ENCODE peak calls at places on chromosomes 1 and 21, in six cellular contexts. C is mesothelial cell of epicardium, G is A549, Y is fibroblast of lung, A is GM23248, M is HFF-Myc. P is an unnamed sample.

GRCh38 chr1:197614916-197615692 is 160.2 kb downstream of the DENND1B start:
- DNase-seq in C (no peak), G (no peak), Y (peak), A (peak), M (peak), P (no peak)

GRCh38 chr1:11194407-11195176 is 5.4 kb downstream of the ANGPTL7 start:
- DNase-seq in C (no peak), G (no peak), Y (no peak), A (no peak), M (no peak), P (no peak)

GRCh38 chr1:152967201-152967600 is 3.2 kb upstream of the SPRR4 start:
- DNase-seq in C (no peak), G (no peak), Y (no peak), A (no peak), M (no peak), P (no peak)

GRCh38 chr21:44846485-44847260 is 26.8 kb downstream of the PTTG1IP start:
- DNase-seq in C (no peak), G (no peak), Y (peak), A (peak), M (no peak), P (peak)

GRCh38 chr1:41954533-41954944 is 35.8 kb upstream of the HIVEP3 start:
- DNase-seq in C (no peak), G (no peak), Y (peak), A (peak), M (peak), P (peak)

GRCh38 chr1:158506369-158506987 is 34.5 kb downstream of the OR10R2 start:
- DNase-seq in C (no peak), G (no peak), Y (no peak), A (peak), M (no peak), P (no peak)

GRCh38 chr1:147545133-147545532 is 3.8 kb downstream of the BCL9 start:
- DNase-seq in C (no peak), G (no peak), Y (peak), A (peak), M (peak), P (peak)

GRCh38 chr1:116128669-116129068 is 17.5 kb downstream of the MAB21L3 start:
- DNase-seq in C (no peak), G (no peak), Y (no peak), A (no peak), M (no peak), P (no peak)

GRCh38 chr1:10932088-10932487 is 80.4 kb upstream of the TARDBP start:
- DNase-seq in C (no peak), G (no peak), Y (no peak), A (no peak), M (no peak), P (no peak)

GRCh38 chr1:37795340-37796110 is 1.9 kb downstream of the MANEAL start:
- DNase-seq in C (peak), G (no peak), Y (peak), A (peak), M (no peak), P (no peak)

GRCh38 chr1:108893141-108893530 is 16.4 kb downstream of the GPSM2 start:
- DNase-seq in C (no peak), G (no peak), Y (peak), A (peak), M (no peak), P (no peak)

GRCh38 chr1:89900791-89901708 is 80.2 kb downstream of the LRRC8D start:
- DNase-seq in C (no peak), G (no peak), Y (no peak), A (no peak), M (no peak), P (no peak)

GRCh38 chr1:93581917-93582850 is 99.5 kb downstream of the BCAR3 start:
- DNase-seq in C (no peak), G (no peak), Y (no peak), A (no peak), M (no peak), P (no peak)

GRCh38 chr1:27687906-27688305 is 15.9 kb upstream of the IFI6 start:
- DNase-seq in C (no peak), G (no peak), Y (no peak), A (no peak), M (no peak), P (no peak)

GRCh38 chr1:6438047-6438525 is 13.5 kb downstream of the ESPN start:
- DNase-seq in C (peak), G (peak), Y (peak), A (peak), M (peak), P (no peak)

GRCh38 chr1:46517932-46518498 is 28.4 kb downstream of the DMBX1 start:
- DNase-seq in C (no peak), G (no peak), Y (no peak), A (no peak), M (no peak), P (no peak)

GRCh38 chr1:53482441-53483153 is 23.4 kb downstream of the DMRTB1 start:
- DNase-seq in C (no peak), G (no peak), Y (no peak), A (no peak), M (no peak), P (no peak)

GRCh38 chr1:234776256-234776874 is 166.4 kb upstream of the IRF2BP2 start:
- DNase-seq in C (no peak), G (no peak), Y (no peak), A (no peak), M (no peak), P (no peak)

GRCh38 chr1:6239950-6240768 is 3.8 kb upstream of the HES3 start:
- DNase-seq in C (no peak), G (no peak), Y (no peak), A (peak), M (no peak), P (no peak)

GRCh38 chr1:43172532-43172972 is 422 bp downstream of the CFAP57 start:
- DNase-seq in C (no peak), G (peak), Y (peak), A (peak), M (peak), P (peak)

GRCh38 chr1:25817840-25818501 is 1.8 kb upstream of the MTFR1L start:
- DNase-seq in C (no peak), G (no peak), Y (no peak), A (no peak), M (no peak), P (no peak)

GRCh38 chr1:209884665-209885117 is 53.3 kb upstream of the SYT14 start:
- DNase-seq in C (no peak), G (peak), Y (peak), A (peak), M (peak), P (peak)

GRCh38 chr1:108000620-108001105 is 35.7 kb upstream of the VAV3 start:
- DNase-seq in C (peak), G (no peak), Y (peak), A (peak), M (peak), P (peak)

GRCh38 chr1:209672705-209673630 is 2.2 kb upstream of the G0S2 start:
- DNase-seq in C (no peak), G (no peak), Y (no peak), A (peak), M (no peak), P (no peak)

GRCh38 chr1:116804736-116805135 is 50.5 kb downstream of the CD2 start:
- DNase-seq in C (no peak), G (no peak), Y (no peak), A (no peak), M (no peak), P (no peak)

GRCh38 chr1:64060611-64061302 is 142.7 kb upstream of the UBE2U start:
- DNase-seq in C (no peak), G (no peak), Y (peak), A (no peak), M (no peak), P (peak)

GRCh38 chr1:168136709-168137514 is at the start of gene GPR161:
- DNase-seq in C (peak), G (peak), Y (peak), A (peak), M (no peak), P (no peak)

GRCh38 chr1:156386949-156387898 is 18.2 kb downstream of the RHBG start:
- DNase-seq in C (no peak), G (no peak), Y (no peak), A (no peak), M (no peak), P (no peak)

GRCh38 chr1:151311589-151312331 is 15.5 kb downstream of the PI4KB start:
- DNase-seq in C (no peak), G (peak), Y (peak), A (peak), M (peak), P (peak)

GRCh38 chr1:244226440-244226839 is 175.4 kb downstream of the ZBTB18 start:
- DNase-seq in C (no peak), G (no peak), Y (peak), A (peak), M (no peak), P (no peak)

GRCh38 chr1:173682174-173682573 is 12.5 kb upstream of the ANKRD45 start:
- DNase-seq in C (no peak), G (no peak), Y (no peak), A (no peak), M (no peak), P (no peak)